ENCODE peak calls at places on chromosomes 5 and 9, in four cellular contexts. One of them, this sample, is unnamed.

GRCh38 chr5:42001673-42002072 is 76.6 kb downstream of the FBXO4 start:
- DNase-seq in HepG2: peak
- DNase-seq in K562: no peak
- DNase-seq in H1: no peak
- DNase-seq in this sample: no peak

GRCh38 chr9:108784998-108785397 is 70.8 kb downstream of the ACTL7B start:
- DNase-seq in K562: no peak
- DNase-seq in HepG2: no peak
- DNase-seq in H1: no peak
- DNase-seq in this sample: no peak

GRCh38 chr5:154653764-154654483 is 101.3 kb upstream of the LARP1 start:
- DNase-seq in HepG2: no peak
- DNase-seq in H1: no peak
- DNase-seq in K562: peak
- DNase-seq in this sample: no peak

GRCh38 chr5:74357827-74358226 is 282.7 kb downstream of the ENC1 start:
- DNase-seq in H1: no peak
- DNase-seq in HepG2: no peak
- DNase-seq in K562: no peak
- DNase-seq in this sample: peak

GRCh38 chr5:37900692-37901091 is 60.9 kb upstream of the GDNF start:
- DNase-seq in H1: no peak
- DNase-seq in HepG2: peak
- DNase-seq in K562: no peak
- DNase-seq in this sample: peak

GRCh38 chr5:64869419-64869818 is 100.7 kb downstream of the CWC27 start:
- DNase-seq in H1: no peak
- DNase-seq in HepG2: no peak
- DNase-seq in K562: no peak
- DNase-seq in this sample: peak

GRCh38 chr5:57366744-57367143 is 115.9 kb downstream of the ACTBL2 start:
- DNase-seq in K562: no peak
- DNase-seq in H1: no peak
- DNase-seq in HepG2: peak
- DNase-seq in this sample: peak

GRCh38 chr9:86046930-86047341 is 52.4 kb downstream of the GOLM1 start:
- DNase-seq in HepG2: no peak
- DNase-seq in H1: no peak
- DNase-seq in K562: no peak
- DNase-seq in this sample: no peak

GRCh38 chr9:91177661-91178280 is 183.9 kb downstream of the AUH start:
- DNase-seq in K562: no peak
- DNase-seq in H1: peak
- DNase-seq in HepG2: no peak
- DNase-seq in this sample: peak

GRCh38 chr5:151087475-151087874 is 6.6 kb upstream of the TNIP1 start:
- DNase-seq in K562: no peak
- DNase-seq in H1: no peak
- DNase-seq in HepG2: no peak
- DNase-seq in this sample: peak

DNA sequence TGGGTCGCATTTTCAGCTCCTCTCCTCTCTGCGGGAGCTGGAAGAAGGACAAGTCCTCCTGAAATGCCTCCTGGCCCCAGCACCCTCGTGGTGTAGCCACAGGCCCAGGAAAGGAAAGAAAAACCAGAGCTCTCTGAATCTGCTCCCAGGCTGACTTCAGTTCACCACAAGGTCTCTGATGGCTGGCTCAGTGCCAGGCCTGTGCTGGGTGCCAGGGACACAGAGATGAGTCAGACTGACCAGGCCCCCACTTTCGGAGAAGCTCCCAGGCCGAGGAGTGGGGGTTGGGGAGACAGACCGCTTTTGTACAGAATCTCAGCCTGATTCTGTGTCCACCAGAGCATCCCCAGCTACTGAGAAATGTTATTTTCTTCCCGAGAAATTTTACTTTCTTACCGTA is 12.1 kb downstream of the GLIPR2 start:
- DNase-seq in HepG2: peak
- DNase-seq in K562: peak
- DNase-seq in H1: no peak
- DNase-seq in this sample: peak
- H2AFZ ChIP-seq in HepG2: no peak
- H2AFZ ChIP-seq in K562: no peak
- H2AFZ ChIP-seq in H1: no peak
- H2AFZ ChIP-seq in this sample: peak

GRCh38 chr5:169547508-169547907 is 36.1 kb upstream of the SPDL1 start:
- DNase-seq in HepG2: no peak
- DNase-seq in K562: no peak
- DNase-seq in H1: no peak
- DNase-seq in this sample: peak

GRCh38 chr5:169549453-169549852 is 34.1 kb upstream of the SPDL1 start:
- DNase-seq in H1: no peak
- DNase-seq in HepG2: no peak
- DNase-seq in K562: no peak
- DNase-seq in this sample: no peak

GRCh38 chr5:169546346-169546745 is 37.2 kb upstream of the SPDL1 start:
- DNase-seq in K562: no peak
- DNase-seq in HepG2: no peak
- DNase-seq in H1: no peak
- DNase-seq in this sample: no peak

GRCh38 chr5:169550227-169550626 is 33.3 kb upstream of the SPDL1 start:
- DNase-seq in H1: no peak
- DNase-seq in HepG2: no peak
- DNase-seq in K562: no peak
- DNase-seq in this sample: no peak

DNA sequence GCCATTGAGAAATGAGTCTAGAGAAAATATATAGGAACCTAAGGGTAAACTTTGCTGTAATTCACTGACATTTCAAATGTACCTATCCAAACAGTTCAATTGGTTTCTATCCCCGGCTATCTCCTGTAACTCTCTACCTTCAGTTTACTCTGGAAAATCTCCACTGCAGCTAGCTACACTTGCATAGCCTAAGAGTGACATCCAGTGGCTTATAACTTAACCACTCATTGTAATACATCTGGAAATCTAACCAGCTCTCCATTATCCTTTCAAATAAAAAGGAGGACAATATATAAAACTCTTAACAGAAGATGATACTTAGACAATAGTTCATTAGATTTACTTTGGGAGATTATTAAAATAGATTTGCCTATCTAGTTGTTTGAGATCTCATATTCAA is 35.3 kb upstream of the SPDL1 start:
- DNase-seq in HepG2: peak
- DNase-seq in K562: no peak
- DNase-seq in H1: no peak
- DNase-seq in this sample: peak
- TF ChIP-seq MAFK in HepG2: no peak
- TF ChIP-seq MAFK in K562: no peak
- TF ChIP-seq MAFK in H1: no peak
- TF ChIP-seq MAFK in this sample: no peak

GRCh38 chr9:129414377-129415021 is 206.4 kb downstream of the C9orf50 start:
- DNase-seq in HepG2: peak
- DNase-seq in H1: no peak
- DNase-seq in K562: peak
- DNase-seq in this sample: peak
- H2AFZ ChIP-seq in HepG2: no peak
- H2AFZ ChIP-seq in H1: no peak
- H2AFZ ChIP-seq in K562: peak
- H2AFZ ChIP-seq in this sample: peak

GRCh38 chr5:181100121-181101015 is 30.6 kb downstream of the OR2V1 start:
- DNase-seq in HepG2: no peak
- DNase-seq in K562: peak
- DNase-seq in H1: peak
- DNase-seq in this sample: no peak
- TF ChIP-seq MAFK in HepG2: no peak
- TF ChIP-seq MAFK in K562: no peak
- TF ChIP-seq MAFK in H1: no peak
- TF ChIP-seq MAFK in this sample: no peak

GRCh38 chr5:132087176-132087575 is 13.6 kb downstream of the CSF2 start:
- DNase-seq in K562: no peak
- DNase-seq in H1: no peak
- DNase-seq in HepG2: no peak
- DNase-seq in this sample: no peak
- H2AFZ ChIP-seq in K562: no peak
- H2AFZ ChIP-seq in H1: no peak
- H2AFZ ChIP-seq in HepG2: no peak
- H2AFZ ChIP-seq in this sample: peak

DNA sequence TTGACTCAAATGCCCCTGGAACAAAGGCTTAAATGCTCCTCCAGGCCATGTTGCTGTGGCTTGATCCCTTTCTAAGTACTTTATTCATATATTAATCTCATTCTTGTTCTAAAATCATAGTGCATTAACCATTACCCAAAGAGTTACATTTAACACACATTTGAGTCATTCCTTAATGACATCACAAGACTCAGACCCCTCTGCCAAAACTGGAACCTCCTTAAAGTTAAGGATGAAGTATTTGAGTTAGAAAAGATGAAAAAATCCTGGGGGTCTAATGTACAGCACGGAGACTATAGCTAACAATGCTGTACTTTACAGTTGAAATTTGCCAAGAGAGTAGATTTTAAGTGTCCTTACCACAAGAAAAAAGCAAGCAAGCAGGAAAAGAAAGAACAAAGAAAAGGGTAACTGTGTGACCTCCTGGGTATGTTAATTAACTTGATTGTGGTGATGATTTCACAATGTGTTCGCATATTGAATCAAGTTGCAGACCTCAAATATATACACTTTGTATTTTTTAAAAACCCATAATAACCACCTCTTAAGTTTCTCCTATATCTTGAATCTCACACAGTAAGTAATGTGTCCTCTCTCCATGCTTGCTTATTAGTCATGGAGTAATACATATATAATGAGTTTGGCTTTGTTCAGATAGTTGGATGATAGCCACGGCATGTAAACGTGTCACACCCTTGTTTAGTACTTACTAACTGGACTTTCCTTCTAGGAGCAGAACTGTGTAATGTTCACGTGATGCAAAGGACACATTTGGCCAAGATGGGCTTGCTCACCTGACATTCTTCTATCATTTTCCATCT is 376.9 kb downstream of the SEMA5A start:
- DNase-seq in K562: no peak
- DNase-seq in H1: no peak
- DNase-seq in HepG2: no peak
- DNase-seq in this sample: peak
- TF ChIP-seq MAFK in K562: no peak
- TF ChIP-seq MAFK in H1: no peak
- TF ChIP-seq MAFK in HepG2: no peak
- TF ChIP-seq MAFK in this sample: no peak